ENCODE peak calls at places on chromosomes 16 and 17, in five cellular contexts. X, I, K, H and N are unnamed samples. For H3K4me1, the result is how much of the 10 kb centered on the place peaks cover.

GRCh38 chr17:67606471-67606870 is 111.3 kb upstream of the NOL11 start:
- DNase-seq in H (no peak), K (no peak), X (no peak), I (peak), N (no peak)

GRCh38 chr17:76382803-76383644 is 1.4 kb upstream of the SPHK1 start:
- DNase-seq in I (peak), X (peak), H (peak), K (no peak), N (peak)

GRCh38 chr16:59633996-59634579 is 900.0 kb upstream of the GOT2 start:
- DNase-seq in K (no peak), I (peak), H (no peak), X (no peak), N (no peak)

GRCh38 chr16:4675864-4676786 is 17.2 kb upstream of the NUDT16L1 start:
- DNase-seq in X (no peak), I (no peak), K (no peak), H (peak), N (no peak)

GRCh38 chr16:47029724-47030123 is 56.2 kb upstream of the DNAJA2 start:
- DNase-seq in X (no peak), H (no peak), K (no peak), I (no peak), N (no peak)

GRCh38 chr17:77735051-77735340 is 223.5 kb upstream of the TNRC6C start:
- DNase-seq in K (no peak), I (no peak), H (no peak), X (no peak), N (no peak)

GRCh38 chr16:11024333-11025053 is 80.1 kb downstream of the CLEC16A start:
- DNase-seq in H (no peak), X (no peak), I (peak), K (peak), N (no peak)

GRCh38 chr17:60602385-60602742 is 2.4 kb downstream of the PPM1D start:
- DNase-seq in X (no peak), H (no peak), K (no peak), I (no peak), N (no peak)

GRCh38 chr16:31067342-31067741 is 6.7 kb downstream of the ZNF668 start:
- DNase-seq in H (no peak), X (no peak), K (no peak), I (no peak), N (no peak)

GRCh38 chr17:48576479-48577309 is 1.5 kb downstream of the HOXB4 start:
- DNase-seq in I (peak), K (no peak), H (no peak), X (no peak), N (peak)

GRCh38 chr17:2482218-2482617 is 29.5 kb downstream of the METTL16 start:
- DNase-seq in X (no peak), H (peak), I (no peak), K (no peak), N (no peak)

GRCh38 chr16:88851616-88852015 is 5.1 kb downstream of the GALNS start:
- DNase-seq in X (no peak), I (no peak), H (no peak), K (no peak), N (no peak)

GRCh38 chr17:81164464-81165245 is 652 bp upstream of the PVALEF start:
- DNase-seq in X (no peak), I (no peak), K (no peak), H (no peak), N (no peak)

GRCh38 chr17:81167194-81167524 is 1.1 kb upstream of the AATK start:
- DNase-seq in I (no peak), H (no peak), X (no peak), K (no peak), N (no peak)

GRCh38 chr17:81166033-81166472 is at the start of gene AATK:
- DNase-seq in X (no peak), H (no peak), I (no peak), K (no peak), N (no peak)

GRCh38 chr17:81163703-81164413 is 1.4 kb upstream of the PVALEF start:
- DNase-seq in X (no peak), K (no peak), I (no peak), H (no peak), N (peak)

DNA sequence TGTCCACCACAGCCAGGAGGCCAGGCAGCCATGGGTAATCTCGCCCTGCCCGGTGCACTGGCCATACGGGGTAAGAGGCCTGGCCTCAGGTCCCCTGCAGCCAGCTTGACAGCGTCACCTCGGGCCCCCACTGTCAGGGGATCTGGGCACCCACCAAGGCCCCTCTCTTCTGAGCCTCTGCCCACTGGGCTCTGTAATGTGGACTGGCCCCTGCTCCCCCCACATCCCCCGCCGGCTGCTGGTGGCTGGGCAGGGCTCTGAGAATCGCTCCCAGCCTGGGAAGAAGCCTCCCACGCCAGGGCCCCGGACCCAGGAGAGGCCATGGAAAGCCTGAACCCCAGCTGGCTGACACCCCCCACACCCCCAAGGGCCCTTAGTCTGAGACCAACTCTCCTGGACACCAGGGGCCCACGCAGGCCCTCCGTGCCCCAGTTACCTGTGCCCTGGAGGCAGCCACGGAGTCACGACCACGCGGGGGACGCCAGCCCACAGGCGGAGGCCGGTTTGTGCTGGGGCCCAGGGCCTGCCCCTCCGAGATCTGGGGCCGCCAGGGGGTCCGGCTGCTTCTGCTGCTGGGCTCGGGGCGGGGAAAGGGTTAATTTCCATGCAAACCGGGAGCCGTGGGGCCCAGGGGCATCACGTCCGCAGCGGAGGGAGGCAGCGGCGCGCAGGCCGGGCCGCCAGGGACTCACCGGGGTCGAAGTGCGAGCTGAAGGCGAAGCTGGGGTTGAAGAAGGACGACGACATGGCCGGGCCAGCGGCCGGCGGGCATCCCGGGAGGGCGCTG is at the start of gene PVALEF:
- DNase-seq in X (peak), I (no peak), K (no peak), H (no peak), N (peak)
- H3K4me3 ChIP-seq in X (peak), I (no peak), K (no peak), H (no peak), N (no peak)

DNA sequence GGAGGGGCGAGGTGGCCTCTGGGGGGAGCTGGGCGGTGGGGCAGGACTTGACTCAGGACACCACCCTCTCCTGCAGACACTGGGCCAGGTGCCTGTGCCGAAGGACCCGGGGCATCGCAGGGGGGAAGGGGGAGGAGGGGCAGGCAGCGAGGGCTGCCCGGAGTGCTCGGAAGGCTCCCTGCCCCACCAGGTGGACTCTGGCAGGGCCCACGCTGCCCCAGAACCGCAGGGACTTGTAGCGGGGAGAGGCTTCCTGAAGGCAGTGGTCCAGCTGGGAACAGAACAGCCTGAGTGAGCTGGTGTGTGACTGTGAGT is 4.4 kb upstream of the HCRT start:
- DNase-seq in I (no peak), H (no peak), X (no peak), K (no peak), N (no peak)
- H3K9ac ChIP-seq in I (no peak), H (no peak), X (no peak), K (no peak), N (no peak)

GRCh38 chr16:1331712-1332617 is 1.5 kb upstream of the BAIAP3 start:
- DNase-seq in X (no peak), H (no peak), K (peak), I (peak), N (peak)

GRCh38 chr16:1334739-1335138 is 1.3 kb downstream of the BAIAP3 start:
- DNase-seq in I (no peak), K (no peak), H (no peak), X (no peak), N (no peak)

GRCh38 chr16:1333854-1334719 is 642 bp downstream of the BAIAP3 start:
- DNase-seq in K (no peak), H (no peak), X (no peak), I (no peak), N (no peak)

GRCh38 chr16:1332618-1333148 is 762 bp upstream of the BAIAP3 start:
- DNase-seq in I (no peak), X (no peak), K (no peak), H (no peak), N (no peak)

GRCh38 chr16:1333149-1333812 is at the start of gene BAIAP3:
- DNase-seq in H (no peak), X (no peak), K (no peak), I (no peak), N (peak)
- H3K4me1 ChIP-seq in H (under half), X (half or more), K (under half), I (under half), N (under half)

DNA sequence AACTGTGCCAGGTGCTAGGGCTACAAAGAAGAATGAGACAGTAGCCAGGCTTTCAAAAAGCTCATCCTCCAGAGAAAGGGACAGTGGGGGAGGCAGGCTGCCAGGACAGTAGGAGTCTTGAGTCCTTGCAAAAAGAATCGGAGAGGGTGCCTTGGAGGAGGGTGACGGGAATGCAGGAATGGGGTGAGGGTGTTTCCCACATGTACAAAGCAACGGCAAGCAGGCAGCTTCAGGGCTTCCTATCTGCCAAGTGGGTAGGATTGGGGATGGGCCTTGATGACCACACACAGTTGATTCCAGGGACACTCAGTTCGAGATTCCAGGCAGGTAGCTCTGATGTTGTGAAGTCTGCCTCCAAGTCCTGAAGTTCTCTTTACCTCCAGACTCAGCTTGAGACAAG is 54.4 kb downstream of the C17orf67 start:
- DNase-seq in K (no peak), I (no peak), X (no peak), H (no peak), N (no peak)
- H3K4me3 ChIP-seq in K (no peak), I (no peak), X (no peak), H (peak), N (no peak)